ENCODE peak calls at places on chromosomes 5 and 9, in five cellular contexts. One of them, this sample, is unnamed.

GRCh38 chr5:76861616-76862015 is 11.8 kb downstream of the S100Z start:
- DNase-seq in iPS DF 19.7: no peak
- DNase-seq in ELR: no peak
- DNase-seq in T follicular helper cell: no peak
- DNase-seq in NCI-H1092 treated with DMSO at 0.1 percent for 48 hours: no peak
- DNase-seq in this sample: no peak

GRCh38 chr5:174327317-174327864 is 281.9 kb downstream of the NSG2 start:
- DNase-seq in iPS DF 19.7: no peak
- DNase-seq in ELR: peak; percentile 72
- DNase-seq in T follicular helper cell: peak; percentile 21
- DNase-seq in NCI-H1092 treated with DMSO at 0.1 percent for 48 hours: peak; percentile 5
- DNase-seq in this sample: peak; percentile 91

GRCh38 chr9:101536938-101537337 is 3.3 kb downstream of the RNF20 start:
- DNase-seq in iPS DF 19.7: no peak
- DNase-seq in ELR: peak; percentile 47
- DNase-seq in T follicular helper cell: no peak
- DNase-seq in NCI-H1092 treated with DMSO at 0.1 percent for 48 hours: no peak
- DNase-seq in this sample: peak; percentile 63

GRCh38 chr9:136711751-136712689 is at the start of gene DIPK1B:
- DNase-seq in iPS DF 19.7: no peak
- DNase-seq in ELR: no peak
- DNase-seq in T follicular helper cell: no peak
- DNase-seq in NCI-H1092 treated with DMSO at 0.1 percent for 48 hours: peak; percentile 49
- DNase-seq in this sample: peak; percentile 55

GRCh38 chr9:69131682-69132081 is 42.4 kb upstream of the TJP2 start:
- DNase-seq in iPS DF 19.7: no peak
- DNase-seq in ELR: peak; percentile 95
- DNase-seq in T follicular helper cell: no peak
- DNase-seq in NCI-H1092 treated with DMSO at 0.1 percent for 48 hours: no peak
- DNase-seq in this sample: peak; percentile 64

GRCh38 chr5:67581203-67581602 is 384.6 kb upstream of the CD180 start:
- DNase-seq in iPS DF 19.7: no peak
- DNase-seq in ELR: no peak
- DNase-seq in T follicular helper cell: no peak
- DNase-seq in NCI-H1092 treated with DMSO at 0.1 percent for 48 hours: no peak
- DNase-seq in this sample: no peak

GRCh38 chr9:7777776-7778175 is 21.8 kb downstream of the DMAC1 start:
- DNase-seq in iPS DF 19.7: no peak
- DNase-seq in ELR: no peak
- DNase-seq in T follicular helper cell: no peak
- DNase-seq in NCI-H1092 treated with DMSO at 0.1 percent for 48 hours: peak; percentile 99
- DNase-seq in this sample: no peak

GRCh38 chr9:35001285-35001677 is 11.7 kb downstream of the DNAJB5 start:
- DNase-seq in iPS DF 19.7: no peak
- DNase-seq in ELR: no peak
- DNase-seq in T follicular helper cell: no peak
- DNase-seq in NCI-H1092 treated with DMSO at 0.1 percent for 48 hours: no peak
- DNase-seq in this sample: no peak

GRCh38 chr5:55603947-55604346 is 69.2 kb upstream of the PLPP1 start:
- DNase-seq in iPS DF 19.7: no peak
- DNase-seq in ELR: peak; percentile 76
- DNase-seq in T follicular helper cell: no peak
- DNase-seq in NCI-H1092 treated with DMSO at 0.1 percent for 48 hours: no peak
- DNase-seq in this sample: peak; percentile 28

This sample was measured in astrocyte of the hippocampus.